ENCODE peak calls at places on chromosomes 6 and 20, in six cellular contexts. Z is vagina, B is NCI-H1105 treated with DMSO at 0.1 percent for 48 hours, W is iPS-NIHi11, P is amniotic stem cell, R is NCI-H446. Y is an unnamed sample.

GRCh38 chr6:5905431-5906339 is 101.0 kb downstream of the NRN1 start:
- DNase-seq in Z (no peak), B (no peak), W (no peak), P (peak), R (peak), Y (peak)

GRCh38 chr20:58717278-58718091 is 24.9 kb downstream of the NPEPL1 start:
- DNase-seq in Z (peak), B (no peak), W (no peak), P (no peak), R (no peak), Y (no peak)

GRCh38 chr6:34074064-34074739 is 71.7 kb downstream of the GRM4 start:
- DNase-seq in Z (no peak), B (no peak), W (peak), P (no peak), R (no peak), Y (no peak)

GRCh38 chr6:4615891-4616290 is 160.3 kb upstream of the CDYL start:
- DNase-seq in Z (no peak), B (no peak), W (no peak), P (no peak), R (peak), Y (peak)

GRCh38 chr20:53834749-53835148 is 235.6 kb downstream of the BCAS1 start:
- DNase-seq in Z (no peak), B (no peak), W (no peak), P (no peak), R (no peak), Y (no peak)

GRCh38 chr6:107535626-107536025 is 45.7 kb downstream of the SOBP start:
- DNase-seq in Z (no peak), B (no peak), W (no peak), P (no peak), R (no peak), Y (no peak)

GRCh38 chr6:398558-399078 is 7.1 kb downstream of the IRF4 start:
- DNase-seq in Z (peak), B (no peak), W (no peak), P (no peak), R (no peak), Y (no peak)

GRCh38 chr20:58712116-58712822 is 19.7 kb downstream of the NPEPL1 start:
- DNase-seq in Z (peak), B (no peak), W (no peak), P (no peak), R (no peak), Y (peak)

GRCh38 chr6:167580512-167580911 is 246.2 kb upstream of the AFDN start:
- DNase-seq in Z (no peak), B (no peak), W (peak), P (no peak), R (no peak), Y (no peak)

GRCh38 chr20:1281279-1282057 is 15.4 kb downstream of the SNPH start:
- DNase-seq in Z (peak), B (peak), W (no peak), P (no peak), R (no peak), Y (no peak)

GRCh38 chr6:81326856-81327561 is 425.5 kb downstream of the TENT5A start:
- DNase-seq in Z (no peak), B (no peak), W (no peak), P (no peak), R (no peak), Y (no peak)

GRCh38 chr6:108027054-108027453 is 47.5 kb downstream of the OSTM1 start:
- DNase-seq in Z (no peak), B (no peak), W (no peak), P (no peak), R (no peak), Y (no peak)

GRCh38 chr20:36736451-36737182 is 9.3 kb downstream of the NDRG3 start:
- DNase-seq in Z (no peak), B (no peak), W (no peak), P (no peak), R (no peak), Y (no peak)

GRCh38 chr6:52566853-52567279 is 10.0 kb downstream of the TRAM2 start:
- DNase-seq in Z (no peak), B (no peak), W (no peak), P (peak), R (no peak), Y (peak)